ENCODE peak calls at places on chromosomes 5 and 9, in ten cellular contexts. W is T-cell; S is stimulated activated CD4-positive, alpha-beta T cell treated with anti-CD3 and anti-CD28 coated beads, Interleukin-12 subunit alpha, Interleukin-12 subunit beta, amount 100 ng/mL, for 48 hours; C is dorsolateral prefrontal cortex; V is natural killer cell; T is tibial artery; N is GM03348; J is activated T-helper 1 cell treated with anti-CD3 and anti-CD28 coated beads, Interleukin-2, amount 50 U/mL, for 16 hours; B is stimulated activated CD8-positive, alpha-beta memory T cell treated with anti-CD3 and anti-CD28 coated beads, Interleukin-15, amount 100 ng/mL, for 24 hours; D is hypothalamus. L is an unnamed sample.
A peak's percentile ranks its signal among the peaks of the same experiment; 100 is the strongest.

GRCh38 chr9:69325409-69326212 is 596 bp downstream of the ENTREP1 start:
- DNase-seq in W (no peak), S (no peak), C (no peak), V (no peak), T (peak; percentile 67), N (peak; percentile 54), J (no peak), B (no peak), D (no peak), L (no peak)

GRCh38 chr9:16521868-16522381 is 348.5 kb downstream of the BNC2 start:
- DNase-seq in W (no peak), S (no peak), C (no peak), V (no peak), T (peak; percentile 70), N (peak; percentile 81), J (no peak), B (no peak), D (no peak), L (no peak)

GRCh38 chr5:179558912-179559279 is 8.5 kb downstream of the RUFY1 start:
- DNase-seq in W (no peak), S (no peak), C (no peak), V (no peak), T (no peak), N (no peak), J (no peak), B (no peak), D (no peak), L (no peak)

GRCh38 chr5:3787604-3788003 is 192.0 kb downstream of the IRX1 start:
- DNase-seq in W (no peak), S (no peak), C (no peak), V (no peak), T (no peak), N (no peak), J (no peak), B (no peak), D (no peak), L (no peak)

GRCh38 chr5:14036514-14036913 is 92.0 kb upstream of the DNAH5 start:
- DNase-seq in W (no peak), S (no peak), C (no peak), V (no peak), T (no peak), N (peak; percentile 47), J (no peak), B (no peak), D (no peak), L (no peak)

GRCh38 chr5:54062958-54063357 is 247.4 kb downstream of the ARL15 start:
- DNase-seq in W (no peak), S (no peak), C (no peak), V (no peak), T (no peak), N (peak; percentile 54), J (no peak), B (no peak), D (no peak), L (no peak)

GRCh38 chr9:106994463-106994862 is 131.5 kb downstream of the ZNF462 start:
- DNase-seq in W (no peak), S (no peak), C (no peak), V (no peak), T (no peak), N (no peak), J (no peak), B (no peak), D (no peak), L (no peak)

GRCh38 chr5:38207343-38207742 is 51.0 kb upstream of the EGFLAM start:
- DNase-seq in W (no peak), S (no peak), C (no peak), V (no peak), T (no peak), N (no peak), J (no peak), B (no peak), D (no peak), L (no peak)

GRCh38 chr5:132807163-132807838 is 5.8 kb upstream of the SOWAHA start:
- DNase-seq in W (no peak), S (no peak), C (peak; percentile 69), V (no peak), T (peak; percentile 54), N (no peak), J (no peak), B (no peak), D (no peak), L (no peak)

GRCh38 chr5:80738466-80738865 is 83.7 kb upstream of the DHFR start:
- DNase-seq in W (no peak), S (no peak), C (no peak), V (no peak), T (no peak), N (no peak), J (no peak), B (no peak), D (no peak), L (no peak)

GRCh38 chr9:121009657-121010056 is 40.4 kb downstream of the C5 start:
- DNase-seq in W (no peak), S (no peak), C (no peak), V (no peak), T (no peak), N (no peak), J (no peak), B (no peak), D (no peak), L (no peak)

GRCh38 chr9:84070590-84070989 is 90.0 kb downstream of the RMI1 start:
- DNase-seq in W (no peak), S (no peak), C (no peak), V (no peak), T (no peak), N (no peak), J (no peak), B (no peak), D (no peak), L (no peak)

GRCh38 chr5:141326088-141326854 is 4.0 kb upstream of the PCDHGA1 start:
- DNase-seq in W (peak; percentile 58), S (peak; percentile 47), C (peak; percentile 75), V (peak; percentile 52), T (peak; percentile 82), N (peak; percentile 82), J (peak; percentile 33), B (peak; percentile 25), D (peak; percentile 51), L (peak; percentile 24)

GRCh38 chr5:118174671-118175070 is 813.7 kb downstream of the DTWD2 start:
- DNase-seq in W (no peak), S (no peak), C (no peak), V (no peak), T (no peak), N (no peak), J (no peak), B (no peak), D (no peak), L (no peak)

GRCh38 chr9:98357921-98358535 is 102.6 kb upstream of the TBC1D2 start:
- DNase-seq in W (no peak), S (no peak), C (no peak), V (no peak), T (no peak), N (peak; percentile 42), J (no peak), B (no peak), D (no peak), L (no peak)

GRCh38 chr9:86407022-86407421 is 52.8 kb upstream of the TUT7 start:
- DNase-seq in W (no peak), S (peak; percentile 9), C (no peak), V (no peak), T (no peak), N (peak; percentile 10), J (no peak), B (no peak), D (no peak), L (no peak)

GRCh38 chr9:74951725-74952151 is 974 bp downstream of the C9orf40 start:
- DNase-seq in W (peak; percentile 18), S (peak; percentile 30), C (no peak), V (peak; percentile 59), T (peak; percentile 73), N (peak; percentile 41), J (peak; percentile 20), B (peak; percentile 34), D (peak; percentile 36), L (peak; percentile 30)

GRCh38 chr5:157828949-157829639 is 29.9 kb downstream of the CLINT1 start:
- DNase-seq in W (no peak), S (no peak), C (no peak), V (no peak), T (no peak), N (peak; percentile 11), J (no peak), B (no peak), D (no peak), L (no peak)

GRCh38 chr5:108315829-108316228 is 66.1 kb downstream of the FBXL17 start:
- DNase-seq in W (no peak), S (no peak), C (no peak), V (no peak), T (no peak), N (no peak), J (no peak), B (no peak), D (no peak), L (no peak)

GRCh38 chr9:137294091-137294683 is 7.9 kb downstream of the NRARP start:
- DNase-seq in W (no peak), S (no peak), C (no peak), V (no peak), T (no peak), N (peak; percentile 55), J (no peak), B (no peak), D (no peak), L (no peak)

L was measured in activated naive CD4-positive, alpha-beta T cell.